ENCODE peak calls at places on chromosomes 11 and 22, in six cellular contexts. R is neuronal stem cell, W is mesendoderm, Q is mesenchymal stem cell, X is H9, Z is trophoblast cell. B is an unnamed sample.

GRCh38 chr11:128492461-128492860 is 94.9 kb downstream of the ETS1 start:
- DNase-seq in Q (peak; percentile 63), X (no peak), R (no peak), W (no peak), Z (no peak), B (peak; percentile 67)

GRCh38 chr11:69267395-69267805 is 26.6 kb upstream of the MYEOV start:
- DNase-seq in X (no peak), R (no peak), Q (no peak), W (no peak), Z (no peak), B (no peak)

GRCh38 chr11:35511666-35512065 is 13.8 kb downstream of the PAMR1 start:
- DNase-seq in Z (no peak), W (peak; percentile 88), Q (peak; percentile 86), X (no peak), R (no peak), B (peak; percentile 91)

GRCh38 chr11:122422707-122423106 is 232.8 kb upstream of the UBASH3B start:
- DNase-seq in W (no peak), Z (peak; percentile 86), Q (no peak), X (no peak), R (no peak), B (peak; percentile 31)

GRCh38 chr11:17603056-17603825 is 56.2 kb downstream of the OTOG start:
- DNase-seq in Q (no peak), X (no peak), R (no peak), W (no peak), Z (no peak), B (no peak)

GRCh38 chr11:130145328-130145812 is 14.2 kb upstream of the ST14 start:
- DNase-seq in W (no peak), Z (no peak), Q (no peak), X (no peak), R (no peak), B (no peak)

GRCh38 chr11:48164836-48165235 is 51.8 kb upstream of the OR4B1 start:
- DNase-seq in Z (peak; percentile 65), R (no peak), Q (no peak), W (no peak), X (no peak), B (no peak)

GRCh38 chr11:57637626-57638004 is 12.1 kb downstream of the YPEL4 start:
- DNase-seq in R (no peak), X (peak; percentile 84), W (peak; percentile 95), Q (peak; percentile 18), Z (peak; percentile 47), B (no peak)

GRCh38 chr11:134466035-134466908 is 54.2 kb upstream of the B3GAT1 start:
- DNase-seq in X (peak; percentile 66), Z (no peak), R (peak; percentile 12), Q (no peak), W (peak; percentile 29), B (no peak)

GRCh38 chr22:19971276-19972124 is 29.9 kb upstream of the TXNRD2 start:
- DNase-seq in W (no peak), R (no peak), Z (no peak), X (no peak), Q (no peak), B (no peak)

GRCh38 chr22:26259510-26259909 is 90.2 kb downstream of the SEZ6L start:
- DNase-seq in Z (peak; percentile 30), Q (no peak), X (peak; percentile 70), W (peak; percentile 86), R (peak; percentile 59), B (peak; percentile 8)

GRCh38 chr11:67538306-67538705 is 15.1 kb upstream of the CABP2 start:
- DNase-seq in Z (no peak), R (no peak), X (no peak), Q (no peak), W (no peak), B (no peak)

GRCh38 chr11:132111781-132112380 is 741.5 kb downstream of the NTM start:
- DNase-seq in Q (peak; percentile 70), Z (no peak), R (no peak), W (peak; percentile 32), X (no peak), B (peak; percentile 92)

GRCh38 chr11:93784935-93785360 is 866 bp downstream of the MED17 start:
- DNase-seq in X (no peak), R (no peak), W (no peak), Q (no peak), Z (no peak), B (no peak)

GRCh38 chr11:73342633-73343032 is 33.6 kb upstream of the RELT start:
- DNase-seq in W (no peak), Z (no peak), X (peak; percentile 45), Q (no peak), R (no peak), B (no peak)

GRCh38 chr11:78045851-78046485 is 17.7 kb upstream of the THRSP start:
- DNase-seq in Q (peak; percentile 63), X (peak; percentile 80), W (peak; percentile 63), Z (peak; percentile 53), R (peak; percentile 69), B (peak; percentile 59)

GRCh38 chr11:78099671-78100070 is 20.0 kb upstream of the NDUFC2 start:
- DNase-seq in W (no peak), R (no peak), X (no peak), Z (no peak), Q (no peak), B (no peak)

GRCh38 chr11:116278076-116278475 is 494.7 kb downstream of the BUD13 start:
- DNase-seq in Q (no peak), W (no peak), R (no peak), X (no peak), Z (no peak), B (no peak)

GRCh38 chr11:113133071-113133470 is 171.9 kb downstream of the NCAM1 start:
- DNase-seq in Q (no peak), Z (no peak), W (no peak), R (no peak), X (no peak), B (no peak)

GRCh38 chr11:127859941-127860354 is 727.4 kb downstream of the ETS1 start:
- DNase-seq in W (no peak), Q (no peak), R (no peak), X (no peak), Z (no peak), B (no peak)

GRCh38 chr11:20599424-20600346 is at the start of gene SLC6A5:
- DNase-seq in Q (peak; percentile 19), Z (peak; percentile 30), W (peak; percentile 92), R (peak; percentile 85), X (peak; percentile 90), B (peak; percentile 19)

DNA sequence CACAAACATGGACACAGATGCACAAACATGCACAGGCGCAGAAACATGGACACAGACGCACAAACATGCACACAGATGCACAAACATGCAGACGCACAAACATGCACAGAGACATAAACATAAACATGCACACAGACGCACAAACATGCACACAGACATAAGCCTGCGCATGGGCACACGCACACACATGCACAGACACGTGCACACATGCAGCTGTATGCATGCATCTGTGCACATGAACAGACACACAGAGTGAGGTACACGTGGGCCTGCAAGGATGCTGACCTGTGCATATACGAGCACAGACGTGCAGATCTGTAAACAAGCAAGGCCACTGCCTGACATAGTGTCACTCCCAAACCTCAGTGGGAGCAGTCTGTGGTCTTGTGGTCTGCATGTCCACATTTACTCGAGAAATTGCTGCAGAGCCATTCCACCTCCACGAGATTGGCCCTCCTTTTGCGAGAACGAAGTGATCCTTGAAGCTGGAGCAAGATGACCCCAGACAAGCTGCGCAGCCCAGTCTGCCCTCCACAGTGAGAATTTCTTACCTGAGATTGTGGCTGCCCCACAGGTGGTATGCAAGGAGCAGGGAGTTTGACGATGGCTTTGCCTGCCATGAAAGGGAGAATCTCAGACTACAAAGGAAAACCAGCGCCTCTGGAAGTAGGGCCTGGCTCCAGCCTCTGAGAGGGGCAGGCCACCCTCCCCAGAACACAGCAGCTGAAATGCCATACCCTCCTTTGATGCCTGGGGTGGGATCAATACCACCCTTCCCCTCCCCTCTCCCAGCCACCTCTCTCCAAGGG is 299.9 kb downstream of the BRD1 start:
- DNase-seq in Z (no peak), Q (no peak), W (no peak), X (no peak), R (no peak), B (no peak)
- H3K23ac ChIP-seq in Z (peak overlapping the region; percentile 22), Q (no peak overlapping the region), W (peak overlapping the region; percentile 60), X (no peak overlapping the region), R (no peak overlapping the region), B (no peak overlapping the region)

DNA sequence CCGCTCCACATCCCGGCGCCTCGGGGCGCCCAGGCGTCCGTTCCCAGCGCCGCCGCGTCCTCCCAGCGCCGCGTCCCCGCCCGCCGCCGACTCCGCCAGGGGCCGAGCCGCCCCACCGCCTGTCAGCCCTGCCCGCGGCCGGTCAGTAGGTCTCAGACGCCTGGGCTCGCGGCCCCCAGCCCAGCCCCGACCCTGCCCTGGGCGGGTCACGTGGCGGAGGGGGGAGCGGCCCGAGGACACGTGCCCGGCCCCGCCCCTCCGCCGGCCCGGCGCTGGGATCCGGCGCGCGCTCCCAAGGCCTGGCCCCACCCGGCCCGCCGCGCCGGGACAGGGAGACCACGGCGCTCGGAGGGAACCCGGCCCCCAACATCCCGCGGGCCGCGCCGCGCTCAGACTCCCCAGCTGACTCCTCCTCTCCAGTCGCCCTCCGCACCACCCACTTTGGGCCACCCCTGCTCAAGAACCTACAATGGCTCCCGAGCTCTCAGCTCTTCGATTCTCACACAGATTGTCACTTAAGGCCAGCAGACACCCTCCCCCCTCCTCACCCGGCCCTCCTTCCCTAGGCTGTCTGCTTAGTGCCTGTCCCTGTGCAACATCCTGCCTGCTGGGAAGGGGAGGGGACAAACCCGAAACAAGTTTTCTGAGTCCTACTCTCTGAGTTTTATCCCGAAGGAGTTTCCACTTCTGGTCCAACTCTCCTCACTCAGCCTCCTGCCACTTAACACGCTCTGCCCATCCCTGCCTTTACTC is at the start of gene RAB3IL1:
- DNase-seq in R (peak; percentile 56), W (peak; percentile 69), Q (peak; percentile 40), X (peak; percentile 71), Z (peak; percentile 68), B (no peak)
- H4K8ac ChIP-seq in R (no peak within 1 kb of the TSS), W (no peak within 1 kb of the TSS), Q (peak within 1 kb of the TSS; percentile 89), X (no peak within 1 kb of the TSS), Z (peak within 1 kb of the TSS; percentile 36), B (peak within 1 kb of the TSS; percentile 77)

GRCh38 chr11:123582992-123583504 is 71.4 kb downstream of the SCN3B start:
- DNase-seq in X (no peak), R (no peak), Q (no peak), Z (no peak), W (no peak), B (no peak)
- H3K23ac ChIP-seq in X (no peak overlapping the region), R (peak overlapping the region; percentile 38), Q (no peak overlapping the region), Z (peak overlapping the region; percentile 41), W (no peak overlapping the region), B (no peak overlapping the region)

GRCh38 chr11:46681814-46682213 is 18.6 kb downstream of the ARHGAP1 start:
- DNase-seq in Q (no peak), Z (no peak), W (no peak), R (no peak), X (no peak), B (no peak)
- H4K8ac ChIP-seq in Q (no peak overlapping the region), Z (no peak overlapping the region), W (no peak overlapping the region), R (no peak overlapping the region), X (no peak overlapping the region), B (no peak overlapping the region)